ENCODE peak calls at places on chromosomes 3 and 15, in four cellular contexts. C is cardiac fibroblast, N is dorsolateral prefrontal cortex, Y is T-cell. T is an unnamed sample.

GRCh38 chr3:126446791-126447190 is 28.9 kb downstream of the ZXDC start:
- DNase-seq in C (no peak), N (no peak), Y (no peak), T (no peak)

GRCh38 chr3:43162573-43163084 is 56.8 kb upstream of the POMGNT2 start:
- DNase-seq in C (no peak), N (no peak), Y (peak), T (no peak)

GRCh38 chr3:58214484-58215316 is 3.9 kb upstream of the DNASE1L3 start:
- DNase-seq in C (no peak), N (no peak), Y (no peak), T (no peak)

GRCh38 chr3:58366699-58367098 is 34.0 kb downstream of the PXK start:
- DNase-seq in C (peak), N (no peak), Y (no peak), T (no peak)

GRCh38 chr3:143977326-143978262 is 6.0 kb downstream of the DIPK2A start:
- DNase-seq in C (peak), N (no peak), Y (no peak), T (no peak)

GRCh38 chr3:37456270-37456708 is 281.9 kb upstream of the LRRFIP2 start:
- DNase-seq in C (peak), N (peak), Y (no peak), T (no peak)

GRCh38 chr15:96115642-96116041 is 214.9 kb upstream of the NR2F2 start:
- DNase-seq in C (peak), N (no peak), Y (no peak), T (no peak)

GRCh38 chr3:196528639-196529233 is 13.6 kb upstream of the SMCO1 start:
- DNase-seq in C (peak), N (peak), Y (peak), T (peak)

GRCh38 chr15:60798821-60799220 is 319.9 kb upstream of the ICE2 start:
- DNase-seq in C (peak), N (no peak), Y (no peak), T (no peak)

GRCh38 chr15:57495037-57495436 is 96.7 kb upstream of the MYZAP start:
- DNase-seq in C (peak), N (no peak), Y (no peak), T (no peak)

GRCh38 chr3:41155834-41156233 is 43.5 kb upstream of the CTNNB1 start:
- DNase-seq in C (no peak), N (no peak), Y (no peak), T (no peak)

GRCh38 chr3:111321786-111322185 is 220.2 kb upstream of the CD96 start:
- DNase-seq in C (no peak), N (no peak), Y (no peak), T (no peak)

GRCh38 chr15:51163843-51164242 is 69.1 kb upstream of the TNFAIP8L3 start:
- DNase-seq in C (no peak), N (no peak), Y (no peak), T (no peak)

GRCh38 chr3:13479332-13479581 is 849 bp upstream of the HDAC11 start:
- DNase-seq in C (peak), N (peak), Y (no peak), T (no peak)

GRCh38 chr3:189515916-189516531 is 115.2 kb upstream of the TP63 start:
- DNase-seq in C (no peak), N (no peak), Y (no peak), T (no peak)

T was measured in mesothelial cell of epicardium.